ENCODE peak calls at places on chromosomes 13 and 19, in ten cellular contexts. F is RWPE1, W is astrocyte of the cerebellum, O is colonic mucosa, T is fibroblast of lung, L is omental fat pad, M is GM13976, S is uterus, H is lower leg skin, Q is suprapubic skin. X is an unnamed sample.

GRCh38 chr13:82614086-82614485 is 1268.2 kb downstream of the SLITRK1 start:
- DNase-seq in F (no peak), W (no peak), O (no peak), T (no peak), L (no peak), M (no peak), S (no peak), H (no peak), Q (no peak), X (no peak)

GRCh38 chr13:48068952-48069351 is 26.0 kb downstream of the MED4 start:
- DNase-seq in F (no peak), W (no peak), O (no peak), T (peak; percentile 5), L (no peak), M (no peak), S (no peak), H (no peak), Q (no peak), X (no peak)

GRCh38 chr13:73417012-73417615 is 358.3 kb downstream of the KLF5 start:
- DNase-seq in F (no peak), W (no peak), O (no peak), T (no peak), L (no peak), M (peak; percentile 12), S (no peak), H (no peak), Q (no peak), X (no peak)

GRCh38 chr19:51131780-51132680 is 7.3 kb downstream of the SIGLEC9 start:
- DNase-seq in F (no peak), W (peak; percentile 1), O (peak; percentile 32), T (peak; percentile 60), L (no peak), M (peak; percentile 57), S (no peak), H (no peak), Q (peak; percentile 80), X (no peak)

GRCh38 chr19:49499030-49499670 is 2.9 kb downstream of the RPS11 start:
- DNase-seq in F (no peak), W (no peak), O (no peak), T (no peak), L (no peak), M (no peak), S (no peak), H (no peak), Q (no peak), X (no peak)

GRCh38 chr19:50510700-50511068 is 307 bp downstream of the JOSD2 start:
- DNase-seq in F (no peak), W (no peak), O (no peak), T (peak; percentile 5), L (no peak), M (no peak), S (no peak), H (no peak), Q (no peak), X (no peak)

GRCh38 chr19:43532571-43532961 is 422 bp upstream of the ZNF575 start:
- DNase-seq in F (peak; percentile 25), W (no peak), O (peak; percentile 90), T (no peak), L (no peak), M (peak; percentile 59), S (no peak), H (peak; percentile 88), Q (no peak), X (no peak)

GRCh38 chr19:58395220-58395978 is at the start of gene RNF225:
- DNase-seq in F (peak; percentile 86), W (no peak), O (peak; percentile 66), T (no peak), L (no peak), M (no peak), S (no peak), H (no peak), Q (peak; percentile 76), X (no peak)

GRCh38 chr19:18211683-18212082 is 7.8 kb upstream of the RAB3A start:
- DNase-seq in F (no peak), W (no peak), O (no peak), T (no peak), L (no peak), M (no peak), S (no peak), H (no peak), Q (no peak), X (no peak)

GRCh38 chr19:18282021-18282787 is 782 bp upstream of the JUND start:
- DNase-seq in F (no peak), W (no peak), O (peak; percentile 57), T (no peak), L (peak; percentile 49), M (no peak), S (no peak), H (peak; percentile 94), Q (no peak), X (no peak)

GRCh38 chr19:4910594-4911273 is 1.4 kb downstream of the UHRF1 start:
- DNase-seq in F (peak; percentile 47), W (no peak), O (peak; percentile 38), T (peak; percentile 46), L (no peak), M (no peak), S (no peak), H (no peak), Q (no peak), X (no peak)

GRCh38 chr13:23510979-23511735 is 59.1 kb upstream of the TNFRSF19 start:
- DNase-seq in F (no peak), W (no peak), O (no peak), T (peak; percentile 53), L (no peak), M (peak; percentile 68), S (no peak), H (no peak), Q (no peak), X (no peak)

GRCh38 chr19:19434483-19435045 is 29.1 kb downstream of the GATAD2A start:
- DNase-seq in F (no peak), W (no peak), O (no peak), T (peak; percentile 59), L (no peak), M (no peak), S (peak; percentile 42), H (no peak), Q (no peak), X (no peak)

GRCh38 chr13:49062297-49062896 is 86.7 kb downstream of the FNDC3A start:
- DNase-seq in F (no peak), W (no peak), O (no peak), T (no peak), L (no peak), M (no peak), S (no peak), H (no peak), Q (no peak), X (no peak)

GRCh38 chr13:78603240-78603947 is at the start of gene POU4F1:
- DNase-seq in F (peak; percentile 69), W (no peak), O (peak; percentile 62), T (peak; percentile 26), L (no peak), M (peak; percentile 89), S (no peak), H (no peak), Q (no peak), X (peak; percentile 65)

GRCh38 chr13:63208811-63209210 is 1793.2 kb upstream of the PCDH20 start:
- DNase-seq in F (no peak), W (no peak), O (no peak), T (no peak), L (no peak), M (no peak), S (no peak), H (no peak), Q (no peak), X (no peak)

GRCh38 chr19:6393982-6394412 is 1.0 kb upstream of the GTF2F1 start:
- DNase-seq in F (no peak), W (no peak), O (no peak), T (no peak), L (no peak), M (no peak), S (no peak), H (no peak), Q (no peak), X (no peak)

DNA sequence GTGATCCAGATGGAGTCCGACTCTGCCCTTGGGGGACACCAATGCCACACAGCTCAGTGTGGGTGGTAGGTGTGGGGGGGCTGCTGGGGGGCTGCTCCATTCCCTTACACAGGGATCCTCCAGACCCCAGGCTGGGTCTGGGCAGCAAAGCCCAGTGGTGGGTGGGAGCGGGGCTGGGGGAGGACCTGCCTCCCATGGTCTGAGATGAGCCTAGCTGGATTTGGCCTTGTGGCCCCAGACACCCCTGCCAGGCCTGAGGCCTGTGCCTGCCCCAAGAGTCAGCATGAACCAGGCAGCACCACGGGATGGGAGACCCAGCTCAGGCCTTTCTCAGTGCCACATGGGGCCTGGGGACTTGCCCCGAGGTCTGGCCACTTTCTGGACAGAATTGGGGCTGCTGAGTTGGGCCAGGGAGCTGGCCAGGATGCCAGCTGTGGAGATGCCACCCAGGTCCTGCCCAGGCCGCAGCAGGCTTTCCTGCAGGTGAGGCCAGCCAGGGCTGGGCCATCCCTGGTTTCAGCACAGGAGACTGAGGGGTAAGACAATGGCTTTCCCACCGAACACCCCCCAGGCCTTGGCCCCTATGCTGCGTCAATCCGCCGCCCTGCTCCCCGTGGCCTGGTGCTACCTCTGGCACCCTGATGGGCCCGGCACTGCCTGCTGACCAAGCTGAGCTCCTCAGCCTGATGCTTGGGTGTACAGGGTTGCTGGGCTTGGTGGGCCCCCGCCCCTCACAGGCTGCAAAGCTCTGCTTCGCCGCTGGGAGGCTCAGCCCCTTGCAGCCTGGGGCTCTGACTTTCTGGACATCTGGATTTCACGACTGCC is 24.2 kb downstream of the CEBPG start:
- DNase-seq in F (no peak), W (no peak), O (no peak), T (no peak), L (no peak), M (no peak), S (no peak), H (peak; percentile 82), Q (no peak), X (no peak)
- TF ChIP-seq CTCF in F (no peak), W (peak; percentile 57), O (no peak), T (peak; percentile 31), L (no peak), M (no peak), S (no peak), H (no peak), Q (no peak), X (peak; percentile 56)

GRCh38 chr13:64471916-64472315 is 2758.2 kb downstream of the PCDH9 start:
- DNase-seq in F (peak; percentile 9), W (peak; percentile 22), O (no peak), T (peak; percentile 76), L (no peak), M (no peak), S (no peak), H (no peak), Q (no peak), X (no peak)
- TF ChIP-seq CTCF in F (peak; percentile 41), W (peak; percentile 31), O (no peak), T (peak; percentile 49), L (no peak), M (no peak), S (no peak), H (no peak), Q (no peak), X (peak; percentile 60)

GRCh38 chr13:51047434-51048165 is 63.5 kb downstream of the C13orf42 start:
- DNase-seq in F (no peak), W (no peak), O (no peak), T (no peak), L (no peak), M (no peak), S (no peak), H (no peak), Q (no peak), X (no peak)
- TF ChIP-seq CTCF in F (no peak), W (no peak), O (no peak), T (no peak), L (no peak), M (no peak), S (no peak), H (no peak), Q (no peak), X (no peak)

GRCh38 chr13:56558698-56559320 is 581.9 kb upstream of the PRR20A start:
- DNase-seq in F (peak; percentile 10), W (no peak), O (no peak), T (no peak), L (no peak), M (no peak), S (no peak), H (no peak), Q (no peak), X (no peak)

GRCh38 chr13:56561327-56561726 is 579.4 kb upstream of the PRR20A start:
- DNase-seq in F (peak; percentile 3), W (no peak), O (no peak), T (no peak), L (no peak), M (no peak), S (no peak), H (no peak), Q (no peak), X (no peak)
- TF ChIP-seq CTCF in F (peak; percentile 16), W (no peak), O (no peak), T (no peak), L (no peak), M (no peak), S (no peak), H (no peak), Q (no peak), X (peak; percentile 43)

X was measured in progenitor cell of endocrine pancreas.